ENCODE peak calls at places on chromosomes 12 and 14, in six cellular contexts. B is trophoblast cell, M is mesenchymal stem cell, R is neuronal stem cell, S is mesendoderm, E is IMR-90. K is an unnamed sample.

GRCh38 chr12:79826267-79827128 is 108.4 kb downstream of the PPP1R12A start:
- DNase-seq in B (peak), M (no peak), R (no peak), S (no peak), E (no peak), K (no peak)

GRCh38 chr12:7756993-7757392 is 8.0 kb upstream of the NANOGNB start:
- DNase-seq in B (no peak), M (no peak), R (no peak), S (no peak), E (no peak), K (no peak)

GRCh38 chr14:95290769-95291440 is 28.8 kb downstream of the CLMN start:
- DNase-seq in B (no peak), M (no peak), R (no peak), S (peak), E (no peak), K (peak)

GRCh38 chr12:26226119-26226518 is 30.7 kb downstream of the SSPN start:
- DNase-seq in B (no peak), M (peak), R (peak), S (no peak), E (no peak), K (no peak)

GRCh38 chr12:8493084-8493483 is 20.2 kb upstream of the CLEC4D start:
- DNase-seq in B (no peak), M (peak), R (no peak), S (no peak), E (no peak), K (no peak)

GRCh38 chr14:21868442-21869046 is 194.9 kb upstream of the OR4E1 start:
- DNase-seq in B (peak), M (peak), R (peak), S (peak), E (peak), K (peak)

GRCh38 chr14:69827560-69827959 is 30.5 kb upstream of the SLC10A1 start:
- DNase-seq in B (peak), M (no peak), R (no peak), S (peak), E (no peak), K (no peak)

GRCh38 chr14:36227344-36227743 is 50.8 kb upstream of the PTCSC3 start:
- DNase-seq in B (no peak), M (no peak), R (no peak), S (no peak), E (no peak), K (no peak)

GRCh38 chr12:51470116-51470515 is 45.5 kb downstream of the SLC4A8 start:
- DNase-seq in B (no peak), M (no peak), R (no peak), S (no peak), E (no peak), K (no peak)

GRCh38 chr14:49999216-49999761 is 106.4 kb downstream of the ARF6 start:
- DNase-seq in B (peak), M (peak), R (no peak), S (peak), E (peak), K (peak)

GRCh38 chr12:131235871-131236271 is 282.2 kb downstream of the ADGRD1 start:
- DNase-seq in B (no peak), M (no peak), R (no peak), S (no peak), E (no peak), K (no peak)

GRCh38 chr12:93518725-93519124 is 51.4 kb downstream of the MRPL42 start:
- DNase-seq in B (no peak), M (peak), R (no peak), S (no peak), E (peak), K (no peak)

GRCh38 chr12:50097952-50098351 is 5.9 kb upstream of the GPD1 start:
- DNase-seq in B (no peak), M (no peak), R (no peak), S (no peak), E (no peak), K (no peak)

GRCh38 chr12:63918788-63919300 is 74.3 kb downstream of the SRGAP1 start:
- DNase-seq in B (no peak), M (peak), R (no peak), S (no peak), E (peak), K (no peak)

GRCh38 chr14:81169711-81170103 is 51.1 kb downstream of the GTF2A1 start:
- DNase-seq in B (no peak), M (peak), R (no peak), S (peak), E (peak), K (peak)

GRCh38 chr12:12582895-12583303 is 20.2 kb upstream of the DUSP16 start:
- DNase-seq in B (peak), M (peak), R (no peak), S (no peak), E (peak), K (no peak)

GRCh38 chr12:131060011-131060703 is 106.5 kb downstream of the ADGRD1 start:
- DNase-seq in B (no peak), M (no peak), R (no peak), S (no peak), E (no peak), K (peak)

GRCh38 chr12:67456281-67456918 is 187.2 kb downstream of the CAND1 start:
- DNase-seq in B (no peak), M (peak), R (no peak), S (no peak), E (peak), K (no peak)

GRCh38 chr14:49769171-49769570 is 1.2 kb downstream of the KLHDC2 start:
- DNase-seq in B (no peak), M (no peak), R (no peak), S (no peak), E (peak), K (no peak)

GRCh38 chr12:11865835-11866234 is 204.9 kb upstream of the BCL2L14 start:
- DNase-seq in B (no peak), M (no peak), R (no peak), S (no peak), E (no peak), K (no peak)

GRCh38 chr14:36690301-36691020 is 28.8 kb downstream of the PAX9 start:
- DNase-seq in B (no peak), M (peak), R (no peak), S (peak), E (peak), K (no peak)

GRCh38 chr12:126899926-126900792 is 1366.8 kb upstream of the TMEM132C start:
- DNase-seq in B (no peak), M (no peak), R (no peak), S (no peak), E (no peak), K (peak)

GRCh38 chr14:73713804-73714655 is at the start of gene PNMA1:
- DNase-seq in B (peak), M (peak), R (peak), S (peak), E (peak), K (peak)

GRCh38 chr12:85804663-85805062 is 31.5 kb downstream of the RASSF9 start:
- DNase-seq in B (no peak), M (no peak), R (no peak), S (no peak), E (no peak), K (no peak)

GRCh38 chr12:93116632-93117031 is 187.5 kb upstream of the EEA1 start:
- DNase-seq in B (no peak), M (no peak), R (no peak), S (no peak), E (no peak), K (no peak)

GRCh38 chr12:122048156-122048555 is 26.5 kb downstream of the BCL7A start:
- DNase-seq in B (no peak), M (peak), R (no peak), S (no peak), E (peak), K (no peak)

GRCh38 chr12:60144395-60144794 is 548.6 kb downstream of the SLC16A7 start:
- DNase-seq in B (no peak), M (no peak), R (no peak), S (no peak), E (no peak), K (no peak)

GRCh38 chr12:57488397-57489156 is 709 bp downstream of the MARS1 start:
- DNase-seq in B (no peak), M (peak), R (no peak), S (peak), E (peak), K (no peak)

GRCh38 chr12:20248646-20249045 is 119.7 kb upstream of the PDE3A start:
- DNase-seq in B (no peak), M (no peak), R (no peak), S (no peak), E (no peak), K (no peak)
- H4K8ac ChIP-seq in B (no peak), M (no peak), R (no peak), S (no peak), E (no peak), K (no peak)

DNA sequence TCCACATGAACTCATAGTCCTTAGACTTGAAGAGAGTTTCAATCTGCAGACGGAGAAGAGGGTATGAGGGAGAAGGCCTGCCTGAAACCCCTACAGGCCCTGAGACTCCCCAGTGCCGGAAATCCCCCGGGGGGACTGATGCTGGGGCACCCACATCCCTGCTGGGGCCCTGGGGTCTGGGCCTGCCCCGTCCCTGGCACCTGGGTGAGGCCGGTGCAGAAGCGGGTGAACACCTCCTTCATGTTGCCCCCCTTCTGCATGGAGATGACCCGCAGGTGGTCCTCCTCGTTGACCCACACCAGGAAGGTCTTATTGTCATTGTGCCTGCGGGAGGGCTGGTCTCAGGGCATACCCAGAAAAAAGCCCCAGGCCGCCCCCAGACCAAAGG is 2.4 kb downstream of the CKB start:
- DNase-seq in B (no peak), M (no peak), R (no peak), S (no peak), E (no peak), K (no peak)
- H3K9ac ChIP-seq in B (no peak), M (no peak), R (no peak), S (no peak), E (no peak), K (no peak)

GRCh38 chr14:68813318-68813838 is 20.5 kb upstream of the ZFP36L1 start:
- DNase-seq in B (no peak), M (no peak), R (no peak), S (no peak), E (no peak), K (no peak)
- H2BK120ac ChIP-seq in B (peak), M (peak), R (no peak), S (peak), E (peak), K (no peak)

DNA sequence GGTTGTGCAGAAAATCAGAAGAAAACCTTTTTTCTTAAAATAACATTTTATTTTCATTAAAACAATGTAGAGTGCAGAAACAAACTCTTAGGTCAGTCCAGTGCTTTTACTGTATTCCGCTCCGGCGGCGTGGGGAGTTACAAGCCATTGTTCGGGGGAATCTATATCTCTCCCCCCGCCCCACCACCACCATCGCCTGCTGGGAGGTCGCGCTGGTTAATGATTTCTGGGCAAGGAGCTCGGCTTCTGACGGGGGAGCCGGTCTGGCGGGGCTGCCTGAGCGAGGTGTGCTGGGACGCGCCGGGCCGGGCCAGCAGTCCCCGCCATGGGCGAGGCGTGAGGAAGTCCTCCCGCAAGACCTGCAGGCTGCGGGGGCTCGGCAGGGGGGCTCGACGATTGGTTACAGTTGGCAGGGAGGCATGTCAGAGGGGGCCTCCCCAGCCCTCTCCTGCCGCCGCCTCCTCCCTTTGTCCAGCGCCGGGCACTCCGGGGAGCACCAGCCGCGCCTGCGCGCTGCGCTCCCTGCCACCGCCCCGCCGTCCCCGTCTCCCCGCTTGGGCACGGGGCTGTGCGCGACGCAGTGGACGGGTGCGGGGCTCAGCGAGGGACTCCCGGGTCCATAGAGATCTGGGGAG is 1.0 kb upstream of the DUSP6 start:
- DNase-seq in B (no peak), M (peak), R (peak), S (peak), E (peak), K (peak)
- H4K8ac ChIP-seq in B (peak), M (peak), R (no peak), S (no peak), E (peak), K (no peak)

GRCh38 chr14:55816225-55816624 is 236.2 kb downstream of the KTN1 start:
- DNase-seq in B (no peak), M (no peak), R (no peak), S (no peak), E (no peak), K (no peak)

GRCh38 chr14:55819610-55820304 is 239.8 kb downstream of the KTN1 start:
- DNase-seq in B (no peak), M (peak), R (no peak), S (no peak), E (no peak), K (no peak)

GRCh38 chr14:55813635-55814034 is 233.6 kb downstream of the KTN1 start:
- DNase-seq in B (no peak), M (no peak), R (no peak), S (no peak), E (no peak), K (no peak)

GRCh38 chr14:55814873-55815272 is 234.9 kb downstream of the KTN1 start:
- DNase-seq in B (no peak), M (no peak), R (no peak), S (no peak), E (peak), K (no peak)

DNA sequence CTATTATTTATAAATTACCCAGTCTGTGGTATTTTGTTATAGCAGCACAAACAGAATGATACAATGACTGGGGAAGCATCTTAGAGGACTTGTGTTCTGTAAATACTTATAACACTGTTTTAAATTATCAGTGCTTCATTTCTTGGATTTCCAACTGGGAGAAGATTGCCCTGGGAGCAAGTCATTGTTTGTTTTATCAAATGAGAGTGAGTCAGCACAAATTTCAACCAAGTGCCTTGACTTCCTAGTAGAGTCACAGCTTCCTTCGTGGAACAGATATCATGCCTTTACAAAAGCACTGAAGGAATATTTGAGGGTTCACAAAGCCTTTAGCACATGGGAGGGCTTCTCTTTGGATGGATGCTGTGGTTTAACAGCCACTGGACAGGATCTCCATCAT is 234.1 kb downstream of the KTN1 start:
- DNase-seq in B (no peak), M (no peak), R (no peak), S (no peak), E (peak), K (no peak)
- H3K9ac ChIP-seq in B (no peak), M (no peak), R (no peak), S (no peak), E (no peak), K (no peak)

GRCh38 chr14:77040059-77040308 is 11.5 kb upstream of the IRF2BPL start:
- DNase-seq in B (no peak), M (no peak), R (no peak), S (no peak), E (no peak), K (no peak)

GRCh38 chr14:77039285-77040058 is 11.0 kb upstream of the IRF2BPL start:
- DNase-seq in B (no peak), M (peak), R (no peak), S (no peak), E (peak), K (no peak)

GRCh38 chr14:77041837-77042557 is 13.5 kb upstream of the IRF2BPL start:
- DNase-seq in B (peak), M (peak), R (no peak), S (no peak), E (peak), K (no peak)

GRCh38 chr14:77040309-77040994 is 11.9 kb upstream of the IRF2BPL start:
- DNase-seq in B (peak), M (peak), R (no peak), S (peak), E (peak), K (peak)

GRCh38 chr14:77040995-77041744 is 12.7 kb upstream of the IRF2BPL start:
- DNase-seq in B (no peak), M (peak), R (no peak), S (peak), E (no peak), K (no peak)
- H2BK120ac ChIP-seq in B (no peak), M (peak), R (no peak), S (no peak), E (peak), K (peak)

GRCh38 chr12:124304314-124304790 is 9.5 kb downstream of the RFLNA start:
- DNase-seq in B (no peak), M (no peak), R (no peak), S (no peak), E (no peak), K (no peak)

GRCh38 chr12:124303579-124304313 is 8.9 kb downstream of the RFLNA start:
- DNase-seq in B (no peak), M (no peak), R (no peak), S (no peak), E (no peak), K (no peak)

GRCh38 chr12:124301084-124301654 is 6.3 kb downstream of the RFLNA start:
- DNase-seq in B (no peak), M (no peak), R (no peak), S (no peak), E (no peak), K (no peak)

GRCh38 chr12:124302241-124302806 is 7.4 kb downstream of the RFLNA start:
- DNase-seq in B (no peak), M (no peak), R (no peak), S (no peak), E (no peak), K (no peak)

GRCh38 chr12:124302807-124303578 is 8.1 kb downstream of the RFLNA start:
- DNase-seq in B (no peak), M (no peak), R (no peak), S (no peak), E (no peak), K (no peak)
- H4K8ac ChIP-seq in B (no peak), M (no peak), R (no peak), S (no peak), E (no peak), K (no peak)

GRCh38 chr14:45253754-45254300 is 825 bp upstream of the MIS18BP1 start:
- DNase-seq in B (no peak), M (no peak), R (no peak), S (no peak), E (peak), K (no peak)

GRCh38 chr14:45249847-45250575 is 3.0 kb downstream of the MIS18BP1 start:
- DNase-seq in B (no peak), M (peak), R (no peak), S (no peak), E (peak), K (no peak)

GRCh38 chr14:45253070-45253753 is at the start of gene MIS18BP1:
- DNase-seq in B (peak), M (peak), R (peak), S (peak), E (peak), K (peak)

GRCh38 chr14:45252356-45253069 is 489 bp downstream of the MIS18BP1 start:
- DNase-seq in B (peak), M (peak), R (no peak), S (peak), E (peak), K (no peak)

GRCh38 chr14:45251912-45252311 is 1.1 kb downstream of the MIS18BP1 start:
- DNase-seq in B (no peak), M (peak), R (no peak), S (no peak), E (peak), K (no peak)
- H3K9ac ChIP-seq in B (no peak), M (peak), R (no peak), S (peak), E (peak), K (peak)

GRCh38 chr12:62103736-62104135 is 156.5 kb upstream of the USP15 start:
- DNase-seq in B (no peak), M (no peak), R (no peak), S (no peak), E (no peak), K (no peak)
- H2BK120ac ChIP-seq in B (no peak), M (no peak), R (no peak), S (no peak), E (no peak), K (no peak)

DNA sequence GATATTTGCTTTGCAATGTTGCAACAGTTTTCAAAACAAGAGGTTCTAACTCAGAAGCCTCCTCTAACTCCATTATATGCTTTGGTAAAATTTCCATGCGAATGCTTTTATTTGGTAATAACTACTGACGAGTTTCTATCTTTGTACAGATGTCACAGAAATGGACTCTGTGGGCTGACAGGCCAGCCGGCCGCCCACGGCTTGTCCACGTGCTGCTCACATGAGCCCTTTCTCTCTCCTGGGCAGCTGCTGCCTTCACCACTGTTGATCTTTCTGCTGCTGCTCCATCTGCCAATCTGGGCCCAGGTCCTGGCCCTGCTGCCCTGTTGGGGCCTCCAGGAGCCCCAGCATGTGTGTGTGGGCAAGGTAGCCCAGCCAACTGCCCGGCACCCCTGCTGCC is 168.2 kb upstream of the TMEM132C start:
- DNase-seq in B (no peak), M (no peak), R (no peak), S (no peak), E (no peak), K (peak)
- H4K8ac ChIP-seq in B (no peak), M (no peak), R (no peak), S (no peak), E (no peak), K (no peak)

K was measured in H9.